ENCODE peak calls at places on chromosomes 1 and 21, in eight cellular contexts. One of them, this sample, is unnamed.

GRCh38 chr1:159556931-159557369 is 21.1 kb upstream of the OR10J5 start:
- DNase-seq in stimulated activated CD8-positive, alpha-beta memory T cell treated with anti-CD3 and anti-CD28 coated beads, Interleukin-7, amount 100 ng/mL, for 1 hour: no peak
- DNase-seq in fibroblast of villous mesenchyme: no peak
- DNase-seq in myocyte: no peak
- DNase-seq in head of caudate nucleus: no peak
- DNase-seq in NCI-H524: no peak
- DNase-seq in T follicular helper cell: no peak
- DNase-seq in naive thymus-derived CD8-positive, alpha-beta T cell: no peak
- DNase-seq in this sample: no peak

GRCh38 chr1:162625624-162626023 is 6.6 kb upstream of the DDR2 start:
- DNase-seq in T follicular helper cell: no peak
- DNase-seq in head of caudate nucleus: no peak
- DNase-seq in NCI-H524: no peak
- DNase-seq in fibroblast of villous mesenchyme: peak; percentile 44
- DNase-seq in naive thymus-derived CD8-positive, alpha-beta T cell: no peak
- DNase-seq in stimulated activated CD8-positive, alpha-beta memory T cell treated with anti-CD3 and anti-CD28 coated beads, Interleukin-7, amount 100 ng/mL, for 1 hour: no peak
- DNase-seq in myocyte: no peak
- DNase-seq in this sample: no peak

GRCh38 chr1:4494558-4494957 is 159.9 kb upstream of the AJAP1 start:
- DNase-seq in fibroblast of villous mesenchyme: no peak
- DNase-seq in myocyte: no peak
- DNase-seq in T follicular helper cell: no peak
- DNase-seq in NCI-H524: peak; percentile 0
- DNase-seq in stimulated activated CD8-positive, alpha-beta memory T cell treated with anti-CD3 and anti-CD28 coated beads, Interleukin-7, amount 100 ng/mL, for 1 hour: no peak
- DNase-seq in head of caudate nucleus: no peak
- DNase-seq in naive thymus-derived CD8-positive, alpha-beta T cell: no peak
- DNase-seq in this sample: no peak

GRCh38 chr1:29682918-29683314 is 446.6 kb downstream of the PTPRU start:
- DNase-seq in fibroblast of villous mesenchyme: peak; percentile 4
- DNase-seq in head of caudate nucleus: no peak
- DNase-seq in stimulated activated CD8-positive, alpha-beta memory T cell treated with anti-CD3 and anti-CD28 coated beads, Interleukin-7, amount 100 ng/mL, for 1 hour: no peak
- DNase-seq in NCI-H524: no peak
- DNase-seq in myocyte: no peak
- DNase-seq in T follicular helper cell: no peak
- DNase-seq in naive thymus-derived CD8-positive, alpha-beta T cell: no peak
- DNase-seq in this sample: no peak

GRCh38 chr1:9242338-9242969 is 7.9 kb downstream of the H6PD start:
- DNase-seq in myocyte: peak; percentile 78
- DNase-seq in T follicular helper cell: no peak
- DNase-seq in head of caudate nucleus: peak; percentile 70
- DNase-seq in stimulated activated CD8-positive, alpha-beta memory T cell treated with anti-CD3 and anti-CD28 coated beads, Interleukin-7, amount 100 ng/mL, for 1 hour: no peak
- DNase-seq in NCI-H524: peak; percentile 82
- DNase-seq in fibroblast of villous mesenchyme: peak; percentile 97
- DNase-seq in naive thymus-derived CD8-positive, alpha-beta T cell: no peak
- DNase-seq in this sample: no peak

GRCh38 chr1:68431076-68431475 is 18.7 kb downstream of the RPE65 start:
- DNase-seq in naive thymus-derived CD8-positive, alpha-beta T cell: no peak
- DNase-seq in NCI-H524: no peak
- DNase-seq in stimulated activated CD8-positive, alpha-beta memory T cell treated with anti-CD3 and anti-CD28 coated beads, Interleukin-7, amount 100 ng/mL, for 1 hour: no peak
- DNase-seq in head of caudate nucleus: no peak
- DNase-seq in myocyte: no peak
- DNase-seq in T follicular helper cell: no peak
- DNase-seq in fibroblast of villous mesenchyme: no peak
- DNase-seq in this sample: no peak

GRCh38 chr1:1020415-1021009 is 592 bp downstream of the AGRN start:
- DNase-seq in head of caudate nucleus: peak; percentile 46
- DNase-seq in T follicular helper cell: no peak
- DNase-seq in myocyte: no peak
- DNase-seq in stimulated activated CD8-positive, alpha-beta memory T cell treated with anti-CD3 and anti-CD28 coated beads, Interleukin-7, amount 100 ng/mL, for 1 hour: no peak
- DNase-seq in fibroblast of villous mesenchyme: no peak
- DNase-seq in NCI-H524: no peak
- DNase-seq in naive thymus-derived CD8-positive, alpha-beta T cell: no peak
- DNase-seq in this sample: no peak

GRCh38 chr1:16606106-16606505 is 7.3 kb downstream of the NBPF1 start:
- DNase-seq in fibroblast of villous mesenchyme: peak; percentile 64
- DNase-seq in NCI-H524: no peak
- DNase-seq in stimulated activated CD8-positive, alpha-beta memory T cell treated with anti-CD3 and anti-CD28 coated beads, Interleukin-7, amount 100 ng/mL, for 1 hour: no peak
- DNase-seq in T follicular helper cell: no peak
- DNase-seq in naive thymus-derived CD8-positive, alpha-beta T cell: no peak
- DNase-seq in myocyte: no peak
- DNase-seq in head of caudate nucleus: no peak
- DNase-seq in this sample: no peak

GRCh38 chr1:63873751-63874150 is 99.9 kb downstream of the ROR1 start:
- DNase-seq in myocyte: no peak
- DNase-seq in fibroblast of villous mesenchyme: peak; percentile 81
- DNase-seq in NCI-H524: no peak
- DNase-seq in stimulated activated CD8-positive, alpha-beta memory T cell treated with anti-CD3 and anti-CD28 coated beads, Interleukin-7, amount 100 ng/mL, for 1 hour: no peak
- DNase-seq in T follicular helper cell: no peak
- DNase-seq in naive thymus-derived CD8-positive, alpha-beta T cell: no peak
- DNase-seq in head of caudate nucleus: no peak
- DNase-seq in this sample: no peak

GRCh38 chr1:40014812-40015594 is 25.5 kb upstream of the CAP1 start:
- DNase-seq in stimulated activated CD8-positive, alpha-beta memory T cell treated with anti-CD3 and anti-CD28 coated beads, Interleukin-7, amount 100 ng/mL, for 1 hour: no peak
- DNase-seq in head of caudate nucleus: no peak
- DNase-seq in naive thymus-derived CD8-positive, alpha-beta T cell: no peak
- DNase-seq in myocyte: peak; percentile 51
- DNase-seq in T follicular helper cell: no peak
- DNase-seq in NCI-H524: no peak
- DNase-seq in fibroblast of villous mesenchyme: peak; percentile 59
- DNase-seq in this sample: no peak

GRCh38 chr1:94901841-94902240 is 25.1 kb downstream of the CNN3 start:
- DNase-seq in fibroblast of villous mesenchyme: peak; percentile 35
- DNase-seq in stimulated activated CD8-positive, alpha-beta memory T cell treated with anti-CD3 and anti-CD28 coated beads, Interleukin-7, amount 100 ng/mL, for 1 hour: no peak
- DNase-seq in NCI-H524: no peak
- DNase-seq in naive thymus-derived CD8-positive, alpha-beta T cell: no peak
- DNase-seq in head of caudate nucleus: no peak
- DNase-seq in T follicular helper cell: no peak
- DNase-seq in myocyte: peak; percentile 54
- DNase-seq in this sample: no peak

GRCh38 chr21:26443291-26443690 is 129.8 kb downstream of the CYYR1 start:
- DNase-seq in head of caudate nucleus: no peak
- DNase-seq in fibroblast of villous mesenchyme: no peak
- DNase-seq in myocyte: no peak
- DNase-seq in NCI-H524: no peak
- DNase-seq in T follicular helper cell: no peak
- DNase-seq in naive thymus-derived CD8-positive, alpha-beta T cell: no peak
- DNase-seq in stimulated activated CD8-positive, alpha-beta memory T cell treated with anti-CD3 and anti-CD28 coated beads, Interleukin-7, amount 100 ng/mL, for 1 hour: no peak
- DNase-seq in this sample: no peak

GRCh38 chr1:6591222-6591621 is 11.4 kb downstream of the ZBTB48 start:
- DNase-seq in NCI-H524: no peak
- DNase-seq in head of caudate nucleus: peak; percentile 38
- DNase-seq in stimulated activated CD8-positive, alpha-beta memory T cell treated with anti-CD3 and anti-CD28 coated beads, Interleukin-7, amount 100 ng/mL, for 1 hour: no peak
- DNase-seq in naive thymus-derived CD8-positive, alpha-beta T cell: no peak
- DNase-seq in T follicular helper cell: no peak
- DNase-seq in myocyte: peak; percentile 35
- DNase-seq in fibroblast of villous mesenchyme: no peak
- DNase-seq in this sample: no peak

GRCh38 chr1:39082140-39082799 is 56.1 kb downstream of the NDUFS5 start:
- DNase-seq in stimulated activated CD8-positive, alpha-beta memory T cell treated with anti-CD3 and anti-CD28 coated beads, Interleukin-7, amount 100 ng/mL, for 1 hour: no peak
- DNase-seq in fibroblast of villous mesenchyme: no peak
- DNase-seq in T follicular helper cell: no peak
- DNase-seq in myocyte: no peak
- DNase-seq in naive thymus-derived CD8-positive, alpha-beta T cell: no peak
- DNase-seq in head of caudate nucleus: peak; percentile 18
- DNase-seq in NCI-H524: no peak
- DNase-seq in this sample: no peak

GRCh38 chr1:183374825-183375224 is 43.4 kb downstream of the NMNAT2 start:
- DNase-seq in naive thymus-derived CD8-positive, alpha-beta T cell: no peak
- DNase-seq in stimulated activated CD8-positive, alpha-beta memory T cell treated with anti-CD3 and anti-CD28 coated beads, Interleukin-7, amount 100 ng/mL, for 1 hour: no peak
- DNase-seq in fibroblast of villous mesenchyme: no peak
- DNase-seq in myocyte: no peak
- DNase-seq in head of caudate nucleus: no peak
- DNase-seq in T follicular helper cell: no peak
- DNase-seq in NCI-H524: no peak
- DNase-seq in this sample: no peak

GRCh38 chr1:55700359-55701130 is 485.4 kb upstream of the USP24 start:
- DNase-seq in stimulated activated CD8-positive, alpha-beta memory T cell treated with anti-CD3 and anti-CD28 coated beads, Interleukin-7, amount 100 ng/mL, for 1 hour: no peak
- DNase-seq in T follicular helper cell: no peak
- DNase-seq in head of caudate nucleus: no peak
- DNase-seq in fibroblast of villous mesenchyme: no peak
- DNase-seq in naive thymus-derived CD8-positive, alpha-beta T cell: no peak
- DNase-seq in NCI-H524: no peak
- DNase-seq in myocyte: no peak
- DNase-seq in this sample: no peak

GRCh38 chr1:115275216-115275615 is 62.8 kb downstream of the NGF start:
- DNase-seq in NCI-H524: peak; percentile 64
- DNase-seq in naive thymus-derived CD8-positive, alpha-beta T cell: no peak
- DNase-seq in fibroblast of villous mesenchyme: peak; percentile 30
- DNase-seq in stimulated activated CD8-positive, alpha-beta memory T cell treated with anti-CD3 and anti-CD28 coated beads, Interleukin-7, amount 100 ng/mL, for 1 hour: no peak
- DNase-seq in myocyte: peak; percentile 31
- DNase-seq in T follicular helper cell: no peak
- DNase-seq in head of caudate nucleus: no peak
- DNase-seq in this sample: no peak

GRCh38 chr1:210291786-210292275 is 36.9 kb upstream of the HHAT start:
- DNase-seq in NCI-H524: no peak
- DNase-seq in head of caudate nucleus: no peak
- DNase-seq in fibroblast of villous mesenchyme: peak; percentile 58
- DNase-seq in myocyte: no peak
- DNase-seq in T follicular helper cell: no peak
- DNase-seq in stimulated activated CD8-positive, alpha-beta memory T cell treated with anti-CD3 and anti-CD28 coated beads, Interleukin-7, amount 100 ng/mL, for 1 hour: no peak
- DNase-seq in naive thymus-derived CD8-positive, alpha-beta T cell: no peak
- DNase-seq in this sample: no peak

This sample was measured in central memory CD8-positive, alpha-beta T cell.